ENCODE peak calls at places on chromosome 9, in ten cellular contexts. I is A549, C is brain microvascular endothelial cell, F is endothelial cell of umbilical vein, Q is mammary epithelial cell, H is OCI-LY7, V is D721Med, Y is fibroblast of pulmonary artery, A is AG09309, T is HFFc6. R is an unnamed sample.

GRCh38 chr9:119868694-119869093 is 499.5 kb upstream of the BRINP1 start:
- DNase-seq in I (no peak), C (no peak), F (no peak), Q (no peak), H (no peak), V (no peak), Y (no peak), A (no peak), T (no peak), R (no peak)

GRCh38 chr9:130834371-130835311 is at the start of gene ABL1:
- DNase-seq in I (peak; percentile 85), C (peak; percentile 82), F (peak; percentile 88), Q (peak; percentile 93), H (no peak), V (peak; percentile 51), Y (peak; percentile 88), A (no peak), T (peak; percentile 92), R (peak; percentile 89)

GRCh38 chr9:19231126-19232035 is 888 bp downstream of the DENND4C start:
- DNase-seq in I (peak; percentile 20), C (peak; percentile 2), F (peak; percentile 56), Q (peak; percentile 37), H (peak; percentile 34), V (no peak), Y (peak; percentile 14), A (no peak), T (peak; percentile 28), R (peak; percentile 33)

GRCh38 chr9:121310571-121310970 is 42.6 kb downstream of the GSN start:
- DNase-seq in I (no peak), C (no peak), F (no peak), Q (no peak), H (no peak), V (no peak), Y (no peak), A (no peak), T (no peak), R (no peak)

GRCh38 chr9:3500044-3500443 is 25.8 kb downstream of the RFX3 start:
- DNase-seq in I (no peak), C (no peak), F (no peak), Q (no peak), H (no peak), V (no peak), Y (no peak), A (no peak), T (no peak), R (no peak)

GRCh38 chr9:81183763-81184162 is 505.6 kb downstream of the TLE1 start:
- DNase-seq in I (no peak), C (peak; percentile 29), F (no peak), Q (no peak), H (no peak), V (no peak), Y (peak; percentile 51), A (peak; percentile 31), T (peak; percentile 1), R (peak; percentile 23)

GRCh38 chr9:93346240-93347112 is 105.0 kb upstream of the FAM120A start:
- DNase-seq in I (no peak), C (no peak), F (no peak), Q (no peak), H (no peak), V (no peak), Y (no peak), A (no peak), T (no peak), R (no peak)

GRCh38 chr9:88436379-88436778 is 48.1 kb downstream of the SPIN1 start:
- DNase-seq in I (no peak), C (no peak), F (no peak), Q (no peak), H (no peak), V (no peak), Y (no peak), A (no peak), T (no peak), R (no peak)

GRCh38 chr9:101977614-101978210 is 239.3 kb upstream of the GRIN3A start:
- DNase-seq in I (peak; percentile 20), C (no peak), F (peak; percentile 3), Q (peak; percentile 2), H (peak; percentile 28), V (no peak), Y (peak; percentile 41), A (no peak), T (peak; percentile 7), R (peak; percentile 45)

GRCh38 chr9:8627944-8628679 is 828.5 kb upstream of the DMAC1 start:
- DNase-seq in I (no peak), C (no peak), F (no peak), Q (peak; percentile 1), H (no peak), V (no peak), Y (no peak), A (peak; percentile 21), T (no peak), R (peak; percentile 13)

GRCh38 chr9:78578016-78578555 is 281.2 kb downstream of the PSAT1 start:
- DNase-seq in I (no peak), C (no peak), F (no peak), Q (no peak), H (no peak), V (no peak), Y (no peak), A (no peak), T (no peak), R (no peak)

GRCh38 chr9:16450578-16450977 is 419.9 kb downstream of the BNC2 start:
- DNase-seq in I (no peak), C (no peak), F (no peak), Q (no peak), H (no peak), V (no peak), Y (no peak), A (no peak), T (no peak), R (no peak)

GRCh38 chr9:121736964-121737462 is 85.6 kb downstream of the DAB2IP start:
- DNase-seq in I (peak; percentile 30), C (no peak), F (no peak), Q (no peak), H (no peak), V (no peak), Y (no peak), A (no peak), T (no peak), R (peak; percentile 70)

GRCh38 chr9:125341566-125341965 is 79.9 kb downstream of the GAPVD1 start:
- DNase-seq in I (no peak), C (no peak), F (no peak), Q (no peak), H (no peak), V (no peak), Y (no peak), A (no peak), T (no peak), R (no peak)

GRCh38 chr9:27198175-27198574 is 89.2 kb downstream of the TEK start:
- DNase-seq in I (no peak), C (no peak), F (no peak), Q (peak; percentile 23), H (no peak), V (no peak), Y (no peak), A (no peak), T (no peak), R (peak; percentile 71)
- TF ChIP-seq CTCF in I (no peak), C (peak; percentile 10), F (no peak), Q (peak; percentile 23), H (no peak), V (no peak), Y (no peak), A (peak; percentile 8), T (no peak), R (no peak)

GRCh38 chr9:70229579-70229978 is 29.2 kb upstream of the SMC5 start:
- DNase-seq in I (peak; percentile 19), C (no peak), F (peak; percentile 19), Q (peak; percentile 13), H (no peak), V (no peak), Y (peak; percentile 64), A (peak; percentile 16), T (peak; percentile 55), R (peak; percentile 33)
- TF ChIP-seq CTCF in I (peak; percentile 31), C (peak; percentile 35), F (peak; percentile 18), Q (peak; percentile 40), H (peak; percentile 60), V (peak; percentile 60), Y (peak; percentile 42), A (peak; percentile 20), T (peak; percentile 79), R (peak; percentile 29)

DNA sequence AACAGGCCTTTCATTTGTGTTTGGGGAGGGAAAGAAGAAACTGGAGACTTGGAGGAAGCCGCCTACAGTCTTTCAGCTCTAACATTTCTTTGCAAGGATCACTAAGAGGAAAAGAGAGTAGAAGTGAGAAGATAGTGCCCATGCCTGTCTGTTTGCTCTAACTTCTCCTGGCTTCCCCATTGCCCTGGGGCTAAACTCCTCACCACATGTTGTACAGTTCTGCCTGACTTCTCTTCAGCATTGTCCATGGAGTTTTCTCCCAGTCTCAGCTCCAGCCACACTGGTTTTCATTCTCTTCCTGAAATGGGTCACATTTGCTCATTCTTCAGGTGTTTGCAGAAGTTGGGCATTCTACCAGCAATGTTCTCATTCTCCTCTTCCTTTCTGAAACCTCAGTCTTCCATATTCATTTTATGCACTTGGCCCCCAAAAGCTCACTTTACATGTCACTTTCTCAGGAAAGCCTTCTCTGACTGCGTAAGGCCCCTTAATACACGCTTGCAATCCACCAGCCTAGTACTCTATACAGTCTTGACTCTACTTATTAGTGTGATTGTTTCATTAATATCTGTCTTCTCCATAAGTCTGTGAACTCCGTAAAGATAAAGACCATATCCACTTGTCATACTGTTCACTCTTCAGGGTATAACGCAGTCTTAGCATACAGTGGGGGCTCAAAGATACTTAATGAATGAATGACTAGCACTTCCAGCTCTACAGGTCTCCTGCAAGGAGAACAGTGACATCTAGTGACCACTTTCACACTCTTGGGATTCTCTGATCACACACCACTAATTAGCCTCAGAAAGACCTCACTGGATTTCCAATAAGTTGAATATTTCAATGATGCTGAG is 40.2 kb upstream of the TRIM32 start:
- DNase-seq in I (peak; percentile 53), C (peak; percentile 42), F (peak; percentile 35), Q (peak; percentile 28), H (peak; percentile 7), V (no peak), Y (peak; percentile 78), A (no peak), T (peak; percentile 50), R (peak; percentile 59)
- TF ChIP-seq CTCF in I (peak; percentile 91), C (peak; percentile 71), F (no peak), Q (peak; percentile 69), H (peak; percentile 71), V (peak; percentile 61), Y (peak; percentile 80), A (peak; percentile 77), T (peak; percentile 83), R (peak; percentile 80)

GRCh38 chr9:71767421-71768321 is 642 bp downstream of the CEMIP2 start:
- DNase-seq in I (no peak), C (no peak), F (peak; percentile 49), Q (no peak), H (no peak), V (no peak), Y (peak; percentile 35), A (no peak), T (no peak), R (peak; percentile 39)

GRCh38 chr9:71772726-71773125 is 4.4 kb upstream of the CEMIP2 start:
- DNase-seq in I (no peak), C (no peak), F (no peak), Q (no peak), H (no peak), V (no peak), Y (no peak), A (no peak), T (no peak), R (no peak)

GRCh38 chr9:71766663-71767062 is 1.6 kb downstream of the CEMIP2 start:
- DNase-seq in I (no peak), C (no peak), F (no peak), Q (peak; percentile 46), H (no peak), V (no peak), Y (no peak), A (no peak), T (no peak), R (peak; percentile 27)

GRCh38 chr9:71768388-71769174 is at the start of gene CEMIP2:
- DNase-seq in I (peak; percentile 89), C (peak; percentile 81), F (peak; percentile 89), Q (peak; percentile 94), H (peak; percentile 88), V (peak; percentile 51), Y (peak; percentile 92), A (peak; percentile 64), T (peak; percentile 89), R (peak; percentile 93)

GRCh38 chr9:71769175-71770165 is 1.2 kb upstream of the CEMIP2 start:
- DNase-seq in I (peak; percentile 88), C (no peak), F (peak; percentile 34), Q (peak; percentile 77), H (peak; percentile 81), V (no peak), Y (peak; percentile 24), A (no peak), T (peak; percentile 56), R (peak; percentile 79)
- TF ChIP-seq CTCF in I (peak; percentile 23), C (no peak), F (no peak), Q (no peak), H (peak; percentile 64), V (peak; percentile 22), Y (no peak), A (peak; percentile 5), T (peak; percentile 50), R (peak; percentile 31)